ENCODE peak calls at places on chromosome 6, in ten cellular contexts. J is upper lobe of left lung; B is globus pallidus; W is tibial artery; S is activated T-helper 1 cell treated with anti-CD3 and anti-CD28 coated beads, Interleukin-12 subunit alpha, Interleukin-12 subunit beta, Interleukin-2, Interleukin-4 antibody, amounts not matched to agents 30 ng/mL and 10 ng/mL and 1 ng/mL, durations not matched to agents 14 hours and 24 hours and 36 hours; M is WTC11; C is activated naive CD8-positive, alpha-beta T cell treated with anti-CD3 and anti-CD28 coated beads, Interleukin-2, amount 50 U/mL, for 16 hours; T is endothelial cell of umbilical vein; N is PC-3; R is HT1080. P is an unnamed sample.

GRCh38 chr6:28922004-28922840 is 1.6 kb downstream of the TRIM27 start:
- DNase-seq in J (no peak), B (no peak), W (no peak), S (no peak), M (no peak), C (no peak), T (no peak), N (peak; percentile 92), R (peak; percentile 71), P (no peak)

GRCh38 chr6:104689551-104690205 is 170.0 kb downstream of the HACE1 start:
- DNase-seq in J (no peak), B (no peak), W (no peak), S (no peak), M (no peak), C (no peak), T (no peak), N (peak; percentile 15), R (peak; percentile 71), P (peak; percentile 99)

GRCh38 chr6:93087606-93088005 is 331.8 kb downstream of the EPHA7 start:
- DNase-seq in J (no peak), B (no peak), W (no peak), S (no peak), M (no peak), C (no peak), T (no peak), N (no peak), R (no peak), P (no peak)

GRCh38 chr6:90083891-90084290 is 189.6 kb downstream of the GJA10 start:
- DNase-seq in J (no peak), B (no peak), W (no peak), S (peak; percentile 24), M (no peak), C (peak; percentile 23), T (no peak), N (no peak), R (no peak), P (no peak)

GRCh38 chr6:128124713-128125112 is 223.9 kb upstream of the THEMIS start:
- DNase-seq in J (no peak), B (no peak), W (no peak), S (no peak), M (no peak), C (no peak), T (no peak), N (peak; percentile 15), R (peak; percentile 5), P (no peak)

GRCh38 chr6:157561929-157562810 is 181.2 kb downstream of the ZDHHC14 start:
- DNase-seq in J (peak; percentile 38), B (no peak), W (peak; percentile 47), S (no peak), M (no peak), C (no peak), T (no peak), N (no peak), R (no peak), P (no peak)

GRCh38 chr6:45699663-45700062 is 316.0 kb downstream of the CLIC5 start:
- DNase-seq in J (no peak), B (no peak), W (no peak), S (no peak), M (no peak), C (no peak), T (no peak), N (no peak), R (no peak), P (peak; percentile 57)

GRCh38 chr6:15148356-15149058 is 97.4 kb upstream of the JARID2 start:
- DNase-seq in J (no peak), B (no peak), W (no peak), S (no peak), M (no peak), C (no peak), T (no peak), N (peak; percentile 72), R (peak; percentile 79), P (peak; percentile 92)

GRCh38 chr6:12751694-12752304 is 35.2 kb downstream of the PHACTR1 start:
- DNase-seq in J (no peak), B (peak; percentile 7), W (no peak), S (peak; percentile 6), M (peak; percentile 86), C (no peak), T (peak; percentile 40), N (peak; percentile 62), R (peak; percentile 40), P (no peak)

GRCh38 chr6:56087421-56087820 is 160.0 kb downstream of the COL21A1 start:
- DNase-seq in J (no peak), B (no peak), W (no peak), S (no peak), M (no peak), C (no peak), T (peak; percentile 86), N (no peak), R (no peak), P (no peak)

P was measured in retinal pigment epithelial cell.